ENCODE peak calls at places on chromosome 6, in seven cellular contexts. One of them, this sample, is unnamed.

GRCh38 chr6:15444881-15445280 is 199.0 kb downstream of the JARID2 start:
- DNase-seq in activated T-cell treated with anti-CD3 and anti-CD28 coated beads, Interleukin-2, amount 50 U/mL, for 24 hours: no peak
- DNase-seq in RPMI8226: peak
- DNase-seq in colonic mucosa: no peak
- DNase-seq in stimulated activated CD4-positive, alpha-beta T cell treated with anti-CD3 and anti-CD28 coated beads, TNF-alpha, amount 100 ng/mL, for 4 hours: no peak
- DNase-seq in progenitor cell of endocrine pancreas: no peak
- DNase-seq in natural killer cell treated with Interleukin-12 subunit alpha and Interleukin-12 subunit beta and Interleukin-15 and Interleukin-18, amount 100 ng/mL, for 72 hours: no peak
- DNase-seq in this sample: no peak

GRCh38 chr6:166849762-166850181 is 106.6 kb downstream of the RNASET2 start:
- DNase-seq in activated T-cell treated with anti-CD3 and anti-CD28 coated beads, Interleukin-2, amount 50 U/mL, for 24 hours: no peak
- DNase-seq in RPMI8226: no peak
- DNase-seq in colonic mucosa: no peak
- DNase-seq in stimulated activated CD4-positive, alpha-beta T cell treated with anti-CD3 and anti-CD28 coated beads, TNF-alpha, amount 100 ng/mL, for 4 hours: no peak
- DNase-seq in progenitor cell of endocrine pancreas: no peak
- DNase-seq in natural killer cell treated with Interleukin-12 subunit alpha and Interleukin-12 subunit beta and Interleukin-15 and Interleukin-18, amount 100 ng/mL, for 72 hours: no peak
- DNase-seq in this sample: no peak

GRCh38 chr6:18693923-18694322 is 306.8 kb downstream of the RNF144B start:
- DNase-seq in activated T-cell treated with anti-CD3 and anti-CD28 coated beads, Interleukin-2, amount 50 U/mL, for 24 hours: no peak
- DNase-seq in RPMI8226: no peak
- DNase-seq in colonic mucosa: no peak
- DNase-seq in stimulated activated CD4-positive, alpha-beta T cell treated with anti-CD3 and anti-CD28 coated beads, TNF-alpha, amount 100 ng/mL, for 4 hours: no peak
- DNase-seq in progenitor cell of endocrine pancreas: no peak
- DNase-seq in natural killer cell treated with Interleukin-12 subunit alpha and Interleukin-12 subunit beta and Interleukin-15 and Interleukin-18, amount 100 ng/mL, for 72 hours: no peak
- DNase-seq in this sample: no peak

GRCh38 chr6:85662251-85662650 is 19.6 kb upstream of the SYNCRIP start:
- DNase-seq in activated T-cell treated with anti-CD3 and anti-CD28 coated beads, Interleukin-2, amount 50 U/mL, for 24 hours: no peak
- DNase-seq in RPMI8226: no peak
- DNase-seq in colonic mucosa: no peak
- DNase-seq in stimulated activated CD4-positive, alpha-beta T cell treated with anti-CD3 and anti-CD28 coated beads, TNF-alpha, amount 100 ng/mL, for 4 hours: no peak
- DNase-seq in progenitor cell of endocrine pancreas: no peak
- DNase-seq in natural killer cell treated with Interleukin-12 subunit alpha and Interleukin-12 subunit beta and Interleukin-15 and Interleukin-18, amount 100 ng/mL, for 72 hours: no peak
- DNase-seq in this sample: no peak

GRCh38 chr6:3449750-3450305 is 7.0 kb downstream of the SLC22A23 start:
- DNase-seq in activated T-cell treated with anti-CD3 and anti-CD28 coated beads, Interleukin-2, amount 50 U/mL, for 24 hours: no peak
- DNase-seq in RPMI8226: no peak
- DNase-seq in colonic mucosa: no peak
- DNase-seq in stimulated activated CD4-positive, alpha-beta T cell treated with anti-CD3 and anti-CD28 coated beads, TNF-alpha, amount 100 ng/mL, for 4 hours: no peak
- DNase-seq in progenitor cell of endocrine pancreas: no peak
- DNase-seq in natural killer cell treated with Interleukin-12 subunit alpha and Interleukin-12 subunit beta and Interleukin-15 and Interleukin-18, amount 100 ng/mL, for 72 hours: no peak
- DNase-seq in this sample: no peak

GRCh38 chr6:155586036-155586557 is 130.5 kb upstream of the NOX3 start:
- DNase-seq in activated T-cell treated with anti-CD3 and anti-CD28 coated beads, Interleukin-2, amount 50 U/mL, for 24 hours: no peak
- DNase-seq in RPMI8226: no peak
- DNase-seq in colonic mucosa: no peak
- DNase-seq in stimulated activated CD4-positive, alpha-beta T cell treated with anti-CD3 and anti-CD28 coated beads, TNF-alpha, amount 100 ng/mL, for 4 hours: no peak
- DNase-seq in progenitor cell of endocrine pancreas: no peak
- DNase-seq in natural killer cell treated with Interleukin-12 subunit alpha and Interleukin-12 subunit beta and Interleukin-15 and Interleukin-18, amount 100 ng/mL, for 72 hours: no peak
- DNase-seq in this sample: no peak

GRCh38 chr6:94272327-94272726 is 853.0 kb upstream of the EPHA7 start:
- DNase-seq in activated T-cell treated with anti-CD3 and anti-CD28 coated beads, Interleukin-2, amount 50 U/mL, for 24 hours: no peak
- DNase-seq in RPMI8226: no peak
- DNase-seq in colonic mucosa: no peak
- DNase-seq in stimulated activated CD4-positive, alpha-beta T cell treated with anti-CD3 and anti-CD28 coated beads, TNF-alpha, amount 100 ng/mL, for 4 hours: no peak
- DNase-seq in progenitor cell of endocrine pancreas: no peak
- DNase-seq in natural killer cell treated with Interleukin-12 subunit alpha and Interleukin-12 subunit beta and Interleukin-15 and Interleukin-18, amount 100 ng/mL, for 72 hours: no peak
- DNase-seq in this sample: no peak

GRCh38 chr6:65999288-65999791 is 292.3 kb upstream of the EYS start:
- DNase-seq in activated T-cell treated with anti-CD3 and anti-CD28 coated beads, Interleukin-2, amount 50 U/mL, for 24 hours: no peak
- DNase-seq in RPMI8226: no peak
- DNase-seq in colonic mucosa: no peak
- DNase-seq in stimulated activated CD4-positive, alpha-beta T cell treated with anti-CD3 and anti-CD28 coated beads, TNF-alpha, amount 100 ng/mL, for 4 hours: no peak
- DNase-seq in progenitor cell of endocrine pancreas: no peak
- DNase-seq in natural killer cell treated with Interleukin-12 subunit alpha and Interleukin-12 subunit beta and Interleukin-15 and Interleukin-18, amount 100 ng/mL, for 72 hours: no peak
- DNase-seq in this sample: no peak

GRCh38 chr6:84422380-84422968 is 195.0 kb upstream of the CEP162 start:
- DNase-seq in activated T-cell treated with anti-CD3 and anti-CD28 coated beads, Interleukin-2, amount 50 U/mL, for 24 hours: no peak
- DNase-seq in RPMI8226: no peak
- DNase-seq in colonic mucosa: peak
- DNase-seq in stimulated activated CD4-positive, alpha-beta T cell treated with anti-CD3 and anti-CD28 coated beads, TNF-alpha, amount 100 ng/mL, for 4 hours: no peak
- DNase-seq in progenitor cell of endocrine pancreas: peak
- DNase-seq in natural killer cell treated with Interleukin-12 subunit alpha and Interleukin-12 subunit beta and Interleukin-15 and Interleukin-18, amount 100 ng/mL, for 72 hours: no peak
- DNase-seq in this sample: no peak